ENCODE peak calls at places on chromosomes 6 and 20, in five cellular contexts. B is fibroblast of lung, W is GM23248, F is astrocyte, K is neural progenitor cell. I is an unnamed sample.

GRCh38 chr6:163983601-163984445 is 569.3 kb downstream of the QKI start:
- DNase-seq in F (peak; percentile 40), B (peak; percentile 52), W (no peak), K (peak; percentile 47), I (no peak)

GRCh38 chr20:24831232-24831631 is 117.8 kb upstream of the CST7 start:
- DNase-seq in K (no peak), F (no peak), W (no peak), B (no peak), I (no peak)

GRCh38 chr6:166955865-166956443 is 396 bp downstream of the RNASET2 start:
- DNase-seq in F (no peak), W (peak; percentile 60), B (peak; percentile 43), K (peak; percentile 87), I (peak; percentile 58)

GRCh38 chr20:57291694-57292093 is 25.3 kb upstream of the BMP7 start:
- DNase-seq in B (no peak), F (no peak), K (no peak), W (no peak), I (no peak)

GRCh38 chr20:34817072-34817471 is 8.4 kb downstream of the NCOA6 start:
- DNase-seq in F (no peak), B (no peak), K (no peak), W (no peak), I (no peak)

GRCh38 chr6:19804362-19805145 is 32.6 kb upstream of the ID4 start:
- DNase-seq in F (peak; percentile 93), W (peak; percentile 99), B (peak; percentile 97), K (peak; percentile 98), I (no peak)

GRCh38 chr6:125985522-125985921 is 818 bp upstream of the TRMT11 start:
- DNase-seq in W (no peak), K (no peak), B (no peak), F (no peak), I (no peak)

GRCh38 chr6:45541934-45542333 is 164.2 kb upstream of the SUPT3H start:
- DNase-seq in K (no peak), B (no peak), W (no peak), F (no peak), I (no peak)

GRCh38 chr20:2838847-2839671 is 1.4 kb downstream of the PCED1A start:
- DNase-seq in K (no peak), W (no peak), F (no peak), B (no peak), I (peak; percentile 3)

GRCh38 chr6:149084026-149084425 is 233.5 kb upstream of the TAB2 start:
- DNase-seq in K (no peak), B (no peak), W (no peak), F (no peak), I (no peak)

DNA sequence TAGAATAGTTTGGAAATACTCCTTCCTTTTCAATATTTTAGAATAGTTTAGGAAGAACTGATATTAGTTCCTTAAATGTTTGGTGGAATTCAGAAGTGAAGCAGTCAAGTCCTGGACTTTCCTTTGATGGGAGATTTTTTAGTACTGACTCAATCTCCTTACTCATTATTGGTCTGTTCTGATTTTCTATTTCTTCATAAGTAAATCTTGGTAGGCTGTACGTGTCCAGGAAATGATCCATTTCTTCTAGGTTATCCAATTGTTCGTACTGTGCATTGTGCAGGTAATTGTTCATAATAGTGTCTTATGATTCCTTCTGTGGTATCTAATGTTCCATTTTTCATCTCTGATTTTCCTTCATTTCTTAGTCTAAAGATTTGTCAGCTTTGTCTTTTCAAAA is 138.9 kb downstream of the SYCP2 start:
- DNase-seq in F (no peak), K (no peak), B (no peak), W (no peak), I (no peak)
- H3K9me3 ChIP-seq in F (no peaks in the 10 kb centered on the region), K (peaks cover 14% of the 10 kb centered on the region), B (no peaks in the 10 kb centered on the region), W (no peaks in the 10 kb centered on the region), I (peaks cover 10% of the 10 kb centered on the region)

GRCh38 chr6:34331361-34332050 is 61.0 kb downstream of the NUDT3 start:
- DNase-seq in K (no peak), B (no peak), W (no peak), F (no peak), I (no peak)

GRCh38 chr6:34333858-34334257 is 58.6 kb downstream of the NUDT3 start:
- DNase-seq in K (no peak), W (no peak), F (no peak), B (no peak), I (no peak)

GRCh38 chr6:34332255-34333198 is 59.9 kb downstream of the NUDT3 start:
- DNase-seq in F (no peak), K (no peak), B (no peak), W (no peak), I (no peak)

GRCh38 chr6:34338377-34338776 is 54.1 kb downstream of the NUDT3 start:
- DNase-seq in K (no peak), W (no peak), B (no peak), F (no peak), I (no peak)

GRCh38 chr6:34334796-34335416 is 57.6 kb downstream of the NUDT3 start:
- DNase-seq in B (no peak), W (peak; percentile 10), K (no peak), F (no peak), I (no peak)
- TF ChIP-seq EZH2 in B (no peak), W (no peak), K (no peak), F (no peak), I (no peak)

DNA sequence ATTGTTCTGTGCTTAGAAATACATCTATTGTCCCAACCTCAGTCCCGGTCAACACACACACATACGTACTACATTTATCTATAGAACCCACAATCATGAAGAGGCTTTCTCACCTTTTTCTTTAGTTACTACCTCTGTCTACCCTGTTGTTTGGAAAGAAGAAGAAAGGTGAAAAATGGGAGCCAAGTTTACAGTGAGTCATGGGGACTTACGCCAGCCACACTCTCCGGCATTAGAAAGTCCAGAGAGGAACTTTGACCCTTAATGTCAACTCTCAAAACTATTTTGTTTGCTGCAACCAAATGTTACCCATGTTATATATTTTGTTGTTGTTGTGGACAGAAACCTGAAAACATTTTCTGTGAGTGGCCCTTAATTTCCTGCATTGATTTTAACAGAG is 259.1 kb downstream of the ZFAND3 start:
- DNase-seq in W (no peak), B (peak; percentile 18), F (no peak), K (no peak), I (no peak)
- H2AFZ ChIP-seq in W (no peak overlapping the region), B (no peak overlapping the region), F (no peak overlapping the region), K (no peak overlapping the region), I (no peak overlapping the region)

GRCh38 chr6:159616456-159616855 is 76.6 kb downstream of the SOD2 start:
- DNase-seq in F (no peak), B (no peak), K (no peak), W (no peak), I (no peak)
- H3K9me3 ChIP-seq in F (peaks cover 4% of the 10 kb centered on the region), B (no peaks in the 10 kb centered on the region), K (no peaks in the 10 kb centered on the region), W (no peaks in the 10 kb centered on the region), I (peaks cover 19% of the 10 kb centered on the region)

I was measured in DND-41.